ENCODE peak calls at places on chromosomes 7 and 10, in four cellular contexts. V is HEK293T, Q is HepG2, I is K562. F is an unnamed sample.

GRCh38 chr7:158531661-158532060 is 56.0 kb downstream of the PTPRN2 start:
- DNase-seq in I (no peak), V (no peak), Q (no peak), F (no peak)

GRCh38 chr10:60434418-60435046 is 44.9 kb upstream of the ANK3 start:
- DNase-seq in V (peak), I (peak), Q (peak), F (no peak)

GRCh38 chr10:105026566-105026965 is 385.5 kb downstream of the SORCS3 start:
- DNase-seq in I (no peak), Q (no peak), V (no peak), F (no peak)

GRCh38 chr7:28516390-28517145 is 104.2 kb downstream of the CREB5 start:
- DNase-seq in Q (no peak), I (no peak), V (no peak), F (no peak)

GRCh38 chr10:97612386-97612785 is 20.9 kb downstream of the MORN4 start:
- DNase-seq in V (peak), I (peak), Q (peak), F (no peak)

GRCh38 chr7:2519119-2519930 is at the start of gene LFNG:
- DNase-seq in I (peak), V (peak), Q (peak), F (peak)

GRCh38 chr7:54996391-54996790 is 22.4 kb upstream of the EGFR start:
- DNase-seq in V (no peak), I (no peak), Q (no peak), F (no peak)

GRCh38 chr10:121078672-121079102 is 227.5 kb downstream of the WDR11 start:
- DNase-seq in I (no peak), V (no peak), Q (no peak), F (no peak)

GRCh38 chr10:17227367-17228080 is 517 bp upstream of the VIM start:
- DNase-seq in V (no peak), Q (no peak), I (no peak), F (peak)
- TF ChIP-seq FOXK2 in V (no peak), Q (no peak), I (no peak), F (no peak)

GRCh38 chr10:102119417-102120141 is 589 bp downstream of the LDB1 start:
- DNase-seq in I (peak), V (peak), Q (no peak), F (no peak)

GRCh38 chr10:102117391-102118159 is 2.6 kb downstream of the LDB1 start:
- DNase-seq in V (no peak), I (peak), Q (peak), F (no peak)

GRCh38 chr10:102120142-102120986 is at the start of gene LDB1:
- DNase-seq in V (peak), Q (peak), I (peak), F (no peak)

GRCh38 chr10:102120987-102121738 is 995 bp upstream of the LDB1 start:
- DNase-seq in I (no peak), Q (no peak), V (no peak), F (no peak)

DNA sequence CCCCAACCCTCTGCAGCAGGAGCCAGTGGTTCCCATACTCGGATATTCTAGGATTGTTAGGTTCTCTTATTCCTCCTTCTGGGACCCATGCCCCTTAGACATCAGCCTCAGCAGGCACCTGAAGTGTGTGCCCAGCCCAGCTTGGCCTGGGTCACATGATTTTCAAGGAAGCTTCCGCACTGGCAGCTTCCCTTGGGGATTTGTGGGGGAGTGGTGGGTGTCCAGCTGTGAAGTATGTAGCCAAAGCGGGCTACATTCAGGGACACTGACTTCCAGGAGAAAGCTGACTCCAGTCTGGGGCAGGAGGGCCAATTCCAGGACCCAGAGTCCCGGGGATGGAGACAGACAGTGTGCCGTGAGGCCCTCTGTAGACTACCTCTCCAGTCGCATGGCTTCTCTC is 1.3 kb downstream of the LDB1 start:
- DNase-seq in V (no peak), Q (no peak), I (no peak), F (no peak)
- TF ChIP-seq FOXK2 in V (no peak), Q (no peak), I (no peak), F (no peak)

GRCh38 chr10:61623101-61623500 is 39.6 kb upstream of the CABCOCO1 start:
- DNase-seq in I (no peak), V (no peak), Q (no peak), F (no peak)

GRCh38 chr10:61618388-61618961 is 44.3 kb upstream of the CABCOCO1 start:
- DNase-seq in I (no peak), V (no peak), Q (no peak), F (no peak)

GRCh38 chr10:61617586-61617985 is 45.1 kb upstream of the CABCOCO1 start:
- DNase-seq in Q (no peak), V (no peak), I (no peak), F (no peak)

GRCh38 chr10:61620511-61620910 is 42.2 kb upstream of the CABCOCO1 start:
- DNase-seq in V (no peak), I (no peak), Q (no peak), F (no peak)

GRCh38 chr10:61621538-61622150 is 41.1 kb upstream of the CABCOCO1 start:
- DNase-seq in V (peak), I (no peak), Q (peak), F (no peak)
- TF ChIP-seq FOXK2 in V (no peak), I (no peak), Q (no peak), F (no peak)

GRCh38 chr10:133258818-133259602 is 17.7 kb downstream of the ADAM8 start:
- DNase-seq in Q (peak), V (no peak), I (no peak), F (no peak)
- TF ChIP-seq FOXK2 in Q (no peak), V (no peak), I (no peak), F (no peak)

DNA sequence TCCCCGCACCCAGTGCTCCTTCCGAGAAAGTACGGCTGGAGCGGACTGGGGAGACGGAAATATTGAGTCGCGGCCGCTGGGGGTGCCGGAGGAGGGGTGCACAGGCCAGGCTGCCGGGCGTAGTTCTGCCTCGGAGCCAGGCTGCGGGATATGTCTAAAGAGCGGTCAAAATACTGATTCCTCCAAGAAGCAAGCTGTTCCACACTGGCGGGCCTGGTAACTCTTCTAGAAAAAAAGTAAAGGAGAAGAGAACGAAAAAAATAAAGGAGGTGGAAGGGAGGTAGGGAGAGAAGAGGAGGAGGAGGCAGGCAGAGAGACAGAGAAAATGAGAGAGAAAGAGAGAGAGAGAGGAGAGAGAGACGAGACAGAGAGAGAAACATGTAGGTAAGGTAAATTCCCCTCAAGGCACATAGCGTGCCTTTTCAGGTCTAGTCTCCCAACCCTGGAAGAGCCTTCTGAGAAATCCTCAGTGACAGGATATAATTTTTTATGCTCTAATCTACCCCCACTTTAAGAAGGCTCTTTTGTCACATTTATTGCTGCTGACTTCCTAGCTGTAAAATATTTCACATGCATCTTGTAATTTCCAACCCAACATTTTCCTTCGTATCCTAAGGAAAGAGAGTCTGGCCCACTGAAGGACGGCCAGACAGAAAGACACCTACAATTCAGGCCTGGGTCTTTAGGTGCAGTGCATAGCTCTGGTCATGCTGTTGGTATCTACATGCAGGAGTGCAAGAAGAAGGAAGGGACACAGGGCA is 5.7 kb downstream of the DLX5 start:
- DNase-seq in I (no peak), V (no peak), Q (no peak), F (no peak)
- TF ChIP-seq FOXK2 in I (no peak), V (no peak), Q (no peak), F (no peak)

DNA sequence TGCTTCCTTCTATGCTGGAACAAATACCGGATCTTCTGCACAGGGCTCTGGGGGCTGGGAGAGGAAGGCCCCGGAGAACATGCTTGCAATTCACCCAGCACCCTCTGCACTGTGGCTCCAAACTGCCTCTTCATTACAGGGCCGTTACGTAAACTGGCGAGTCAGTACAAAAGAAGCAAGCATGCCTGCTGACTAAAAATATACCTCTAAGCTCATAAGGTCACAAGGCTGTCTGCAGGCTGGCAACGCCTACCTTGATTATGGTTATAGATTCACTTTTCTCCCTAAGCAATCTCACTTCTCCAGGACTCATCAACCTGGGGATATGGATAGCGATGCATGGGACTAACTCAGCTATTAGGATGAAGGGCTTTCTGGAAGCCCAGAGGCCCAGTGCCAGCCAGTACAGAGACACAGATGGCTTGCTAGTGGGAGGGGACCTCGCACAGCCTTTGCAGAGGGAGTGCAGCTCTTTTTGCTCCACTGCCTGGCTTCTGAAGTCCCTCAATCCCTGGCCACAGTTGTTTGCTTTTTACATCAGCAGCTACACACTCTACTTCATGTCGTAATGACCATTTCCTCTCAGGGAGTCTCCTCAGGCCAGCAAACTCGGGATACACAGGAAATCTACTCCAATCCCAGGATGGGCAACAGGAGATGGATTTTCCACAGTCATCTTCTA is 96.1 kb downstream of the SH3PXD2A start:
- DNase-seq in I (no peak), V (no peak), Q (peak), F (no peak)
- TF ChIP-seq FOXK2 in I (no peak), V (no peak), Q (no peak), F (no peak)

GRCh38 chr10:84497978-84498377 is 169.6 kb downstream of the CCSER2 start:
- DNase-seq in V (no peak), I (no peak), Q (peak), F (no peak)

GRCh38 chr10:84494849-84495180 is 166.4 kb downstream of the CCSER2 start:
- DNase-seq in Q (no peak), V (no peak), I (no peak), F (no peak)

GRCh38 chr10:84499846-84500245 is 171.5 kb downstream of the CCSER2 start:
- DNase-seq in Q (no peak), I (no peak), V (no peak), F (no peak)

DNA sequence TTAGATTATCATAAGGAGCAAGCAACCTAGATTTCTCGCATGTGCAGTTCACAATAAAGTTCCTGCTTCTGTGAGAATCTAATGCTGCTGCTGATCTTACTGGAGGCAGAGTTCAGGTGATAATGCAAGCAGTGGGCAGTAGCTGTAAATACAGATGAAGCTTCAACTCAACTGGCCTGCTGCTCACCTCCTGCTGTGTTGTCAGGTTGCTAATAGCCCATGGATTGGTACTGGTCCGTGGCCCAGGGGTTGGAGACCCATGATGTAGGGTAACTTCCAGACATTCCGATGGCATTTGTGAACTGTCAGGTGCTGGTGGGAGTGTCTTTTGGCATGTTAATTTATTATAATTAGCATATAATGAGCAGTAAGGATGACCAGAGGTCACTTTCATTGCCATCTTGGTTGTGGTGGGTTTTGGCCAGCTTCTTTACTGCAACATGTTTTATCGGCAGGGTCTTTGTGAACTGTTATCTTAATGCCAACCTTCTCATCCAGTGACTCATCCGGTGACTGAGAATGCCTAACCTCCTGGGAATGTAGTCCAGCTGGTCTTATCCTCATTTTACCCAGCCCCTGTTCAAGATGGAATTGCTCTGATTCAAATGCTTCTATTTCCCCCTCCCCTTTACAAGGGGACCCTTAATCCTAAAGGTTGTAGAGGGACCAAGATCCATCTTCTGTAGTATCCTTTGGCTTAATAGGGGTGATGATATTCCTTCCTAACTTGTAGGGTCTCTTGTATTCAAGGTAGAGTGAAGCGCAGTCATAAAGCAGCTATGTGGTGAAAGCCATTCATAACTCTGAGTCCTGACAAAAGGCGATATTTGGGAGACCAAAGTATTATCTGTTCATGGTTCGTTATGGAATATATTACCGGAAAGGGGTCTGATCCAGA is 165.8 kb downstream of the CCSER2 start:
- DNase-seq in Q (no peak), I (no peak), V (no peak), F (no peak)
- TF ChIP-seq FOXK2 in Q (no peak), I (no peak), V (no peak), F (no peak)

GRCh38 chr7:87598234-87599009 is 2.3 kb downstream of the ABCB1 start:
- DNase-seq in Q (no peak), I (no peak), V (no peak), F (no peak)

GRCh38 chr7:87596696-87597095 is 4.0 kb downstream of the ABCB1 start:
- DNase-seq in Q (no peak), V (no peak), I (no peak), F (no peak)

GRCh38 chr7:87599336-87599735 is 1.3 kb downstream of the ABCB1 start:
- DNase-seq in Q (peak), I (no peak), V (no peak), F (peak)

GRCh38 chr7:87604264-87604663 is 3.6 kb upstream of the ABCB1 start:
- DNase-seq in I (no peak), Q (no peak), V (no peak), F (no peak)

GRCh38 chr7:87600130-87601124 is at the start of gene ABCB1:
- DNase-seq in I (no peak), V (peak), Q (peak), F (no peak)
- TF ChIP-seq FOXK2 in I (no peak), V (no peak), Q (no peak), F (no peak)

GRCh38 chr10:65234261-65234660 is 1691.6 kb upstream of the LRRTM3 start:
- DNase-seq in Q (no peak), V (no peak), I (no peak), F (no peak)
- TF ChIP-seq FOXK2 in Q (no peak), V (no peak), I (no peak), F (no peak)